ENCODE peak calls at places on chromosomes 1 and 21, in nine cellular contexts. O is bronchial epithelial cell, Z is astrocyte, W is HCT116, R is psoas muscle, U is body of pancreas, Q is heart right ventricle, N is heart left ventricle, I is right cardiac atrium. K is an unnamed sample.
A peak's percentile ranks its signal among the peaks of the same experiment; 100 is the strongest.

GRCh38 chr1:225460021-225460736 is 32.3 kb upstream of the LBR start:
- DNase-seq in O (no peak), Z (no peak), W (no peak), R (no peak), U (no peak), Q (no peak), N (no peak), I (no peak), K (no peak)

GRCh38 chr1:111204211-111204883 is 3.9 kb upstream of the DENND2D start:
- DNase-seq in O (no peak), Z (no peak), W (peak; percentile 31), R (peak; percentile 40), U (peak; percentile 75), Q (peak; percentile 54), N (peak; percentile 25), I (peak; percentile 81), K (no peak)

GRCh38 chr1:234721476-234722266 is 111.7 kb upstream of the IRF2BP2 start:
- DNase-seq in O (peak; percentile 50), Z (peak; percentile 98), W (no peak), R (no peak), U (peak; percentile 79), Q (peak; percentile 53), N (peak; percentile 82), I (peak; percentile 90), K (peak; percentile 87)

GRCh38 chr1:240212552-240212951 is 120.9 kb downstream of the FMN2 start:
- DNase-seq in O (peak; percentile 8), Z (no peak), W (no peak), R (no peak), U (no peak), Q (no peak), N (no peak), I (no peak), K (no peak)

GRCh38 chr1:27299385-27300252 is 22.3 kb upstream of the TMEM222 start:
- DNase-seq in O (peak; percentile 99), Z (peak; percentile 99), W (no peak), R (peak; percentile 73), U (peak; percentile 34), Q (peak; percentile 58), N (peak; percentile 55), I (peak; percentile 86), K (peak; percentile 96)

GRCh38 chr1:155978973-155979429 is 654 bp upstream of the ARHGEF2 start:
- DNase-seq in O (no peak), Z (no peak), W (no peak), R (no peak), U (no peak), Q (no peak), N (peak; percentile 56), I (peak; percentile 72), K (no peak)

GRCh38 chr1:14606632-14607031 is 8.1 kb downstream of the KAZN start:
- DNase-seq in O (no peak), Z (no peak), W (no peak), R (no peak), U (no peak), Q (no peak), N (no peak), I (no peak), K (no peak)

GRCh38 chr1:47805020-47805419 is 192.2 kb downstream of the TRABD2B start:
- DNase-seq in O (no peak), Z (no peak), W (no peak), R (no peak), U (no peak), Q (no peak), N (no peak), I (no peak), K (no peak)

GRCh38 chr1:39160703-39161102 is 43.8 kb upstream of the MACF1 start:
- DNase-seq in O (no peak), Z (no peak), W (no peak), R (no peak), U (no peak), Q (no peak), N (no peak), I (no peak), K (no peak)

GRCh38 chr21:36096398-36097290 is 26.8 kb downstream of the CBR1 start:
- DNase-seq in O (no peak), Z (no peak), W (no peak), R (no peak), U (no peak), Q (no peak), N (no peak), I (no peak), K (no peak)

GRCh38 chr1:150562384-150563339 is 13.5 kb downstream of the ADAMTSL4 start:
- DNase-seq in O (no peak), Z (no peak), W (no peak), R (no peak), U (no peak), Q (no peak), N (peak; percentile 55), I (peak; percentile 65), K (no peak)
- H3K4me3 ChIP-seq in O (no peak overlapping the region), Z (peak overlapping the region; percentile 63), W (peak overlapping the region; percentile 68), R (peak overlapping the region; percentile 71), U (no peak overlapping the region), Q (no peak overlapping the region), N (peak overlapping the region; percentile 50), I (no peak overlapping the region), K (no peak overlapping the region)

GRCh38 chr1:76299036-76299435 is 224.5 kb downstream of the ST6GALNAC3 start:
- DNase-seq in O (no peak), Z (no peak), W (no peak), R (no peak), U (no peak), Q (no peak), N (no peak), I (no peak), K (no peak)
- H3K27me3 ChIP-seq in O (no peaks in the 10 kb centered on the region), Z (no peaks in the 10 kb centered on the region), W (no peaks in the 10 kb centered on the region), R (no peaks in the 10 kb centered on the region), U (no peaks in the 10 kb centered on the region), Q (no peaks in the 10 kb centered on the region), N (no peaks in the 10 kb centered on the region), I (no peaks in the 10 kb centered on the region), K (no peaks in the 10 kb centered on the region)

DNA sequence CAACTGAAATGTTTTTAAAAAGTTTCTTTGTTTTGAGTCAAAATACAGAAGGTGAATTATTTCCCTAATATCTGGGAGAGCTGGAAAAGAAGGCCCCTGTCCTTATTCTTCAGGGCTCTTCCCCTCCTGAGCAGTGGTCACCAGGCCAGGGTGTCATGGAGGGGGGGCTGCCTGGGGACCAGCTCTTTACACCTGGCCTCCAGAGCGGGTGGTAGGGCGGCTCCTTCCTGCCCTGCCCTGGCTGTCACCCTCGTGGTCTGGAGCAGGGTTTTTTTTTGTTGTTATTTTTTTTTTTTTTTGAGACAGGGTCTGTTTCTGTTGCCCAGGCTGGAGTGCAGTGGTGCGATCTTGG is 6.6 kb downstream of the SKI start:
- DNase-seq in O (no peak), Z (no peak), W (no peak), R (peak; percentile 50), U (no peak), Q (no peak), N (peak; percentile 16), I (peak; percentile 79), K (no peak)
- H3K4me3 ChIP-seq in O (no peak overlapping the region), Z (no peak overlapping the region), W (no peak overlapping the region), R (peak overlapping the region; percentile 71), U (no peak overlapping the region), Q (no peak overlapping the region), N (peak overlapping the region; percentile 76), I (no peak overlapping the region), K (no peak overlapping the region)

GRCh38 chr1:58786927-58787245 is 3.0 kb upstream of the JUN start:
- DNase-seq in O (no peak), Z (no peak), W (no peak), R (no peak), U (no peak), Q (no peak), N (no peak), I (no peak), K (no peak)
- H3K27me3 ChIP-seq in O (no peaks in the 10 kb centered on the region), Z (no peaks in the 10 kb centered on the region), W (no peaks in the 10 kb centered on the region), R (no peaks in the 10 kb centered on the region), U (no peaks in the 10 kb centered on the region), Q (no peaks in the 10 kb centered on the region), N (no peaks in the 10 kb centered on the region), I (no peaks in the 10 kb centered on the region), K (no peaks in the 10 kb centered on the region)

GRCh38 chr21:32414579-32415358 is 2.3 kb downstream of the EVA1C start:
- DNase-seq in O (peak; percentile 51), Z (peak; percentile 26), W (no peak), R (no peak), U (no peak), Q (no peak), N (no peak), I (no peak), K (no peak)

GRCh38 chr21:32411366-32412161 is 942 bp upstream of the EVA1C start:
- DNase-seq in O (no peak), Z (peak; percentile 49), W (no peak), R (peak; percentile 93), U (peak; percentile 93), Q (peak; percentile 95), N (peak; percentile 91), I (peak; percentile 99), K (no peak)

GRCh38 chr21:32413697-32414578 is 1.4 kb downstream of the EVA1C start:
- DNase-seq in O (peak; percentile 40), Z (peak; percentile 61), W (no peak), R (peak; percentile 46), U (no peak), Q (no peak), N (no peak), I (no peak), K (no peak)

GRCh38 chr21:32412162-32412997 is at the start of gene EVA1C:
- DNase-seq in O (peak; percentile 43), Z (no peak), W (no peak), R (peak; percentile 74), U (peak; percentile 74), Q (peak; percentile 77), N (peak; percentile 77), I (peak; percentile 93), K (no peak)

GRCh38 chr21:32412998-32413504 is 545 bp downstream of the EVA1C start:
- DNase-seq in O (peak; percentile 22), Z (no peak), W (no peak), R (peak; percentile 39), U (peak; percentile 50), Q (peak; percentile 42), N (peak; percentile 45), I (peak; percentile 83), K (no peak)
- H3K4me3 ChIP-seq in O (peak overlapping the region; percentile 64), Z (peak overlapping the region; percentile 70), W (peak overlapping the region; percentile 85), R (peak overlapping the region; percentile 86), U (peak overlapping the region; percentile 45), Q (peak overlapping the region; percentile 78), N (peak overlapping the region; percentile 79), I (peak overlapping the region; percentile 79), K (peak overlapping the region; percentile 70)

GRCh38 chr1:157390646-157391045 is 161.7 kb downstream of the FCRL5 start:
- DNase-seq in O (peak; percentile 80), Z (peak; percentile 32), W (no peak), R (no peak), U (no peak), Q (no peak), N (no peak), I (no peak), K (peak; percentile 31)
- H3K27me3 ChIP-seq in O (no peaks in the 10 kb centered on the region), Z (no peaks in the 10 kb centered on the region), W (peaks cover 70% of the 10 kb centered on the region), R (no peaks in the 10 kb centered on the region), U (no peaks in the 10 kb centered on the region), Q (peaks cover 20% of the 10 kb centered on the region), N (no peaks in the 10 kb centered on the region), I (peaks cover 2% of the 10 kb centered on the region), K (no peaks in the 10 kb centered on the region)

GRCh38 chr1:63827411-63828321 is 53.8 kb downstream of the ROR1 start:
- DNase-seq in O (peak; percentile 23), Z (peak; percentile 82), W (no peak), R (no peak), U (no peak), Q (no peak), N (no peak), I (no peak), K (no peak)
- H3K4me3 ChIP-seq in O (no peak overlapping the region), Z (no peak overlapping the region), W (no peak overlapping the region), R (no peak overlapping the region), U (no peak overlapping the region), Q (no peak overlapping the region), N (no peak overlapping the region), I (no peak overlapping the region), K (no peak overlapping the region)